ENCODE peak calls at places on chromosomes 13 and 19, in six cellular contexts. P is WTC11, K is K562, J is HCT116, V is H1, D is HepG2. M is an unnamed sample.

GRCh38 chr19:38634757-38635482 is 12.5 kb upstream of the ACTN4 start:
- DNase-seq in K (peak; percentile 74), V (no peak), P (peak; percentile 84), J (no peak), D (no peak), M (peak; percentile 32)

GRCh38 chr13:42354246-42355117 is 82.5 kb downstream of the AKAP11 start:
- DNase-seq in J (no peak), D (no peak), P (peak; percentile 15), V (no peak), K (no peak), M (peak; percentile 53)

GRCh38 chr13:27975579-27976361 is 6.7 kb upstream of the CDX2 start:
- DNase-seq in V (no peak), K (no peak), D (no peak), J (no peak), P (no peak), M (no peak)

GRCh38 chr13:49976314-49977258 is 20.3 kb upstream of the TRIM13 start:
- DNase-seq in K (peak; percentile 60), D (peak; percentile 65), P (peak; percentile 76), J (peak; percentile 47), V (no peak), M (peak; percentile 55)

GRCh38 chr13:91162180-91162579 is 185.3 kb upstream of the MIR17HG start:
- DNase-seq in J (no peak), K (no peak), P (peak; percentile 23), V (no peak), D (no peak), M (no peak)

GRCh38 chr13:48477191-48477855 is 55.6 kb downstream of the RCBTB2 start:
- DNase-seq in P (no peak), J (no peak), K (no peak), V (no peak), D (no peak), M (no peak)

GRCh38 chr19:41225238-41226052 is 6.4 kb downstream of the AXL start:
- DNase-seq in P (peak; percentile 63), J (peak; percentile 97), V (peak; percentile 47), K (peak; percentile 74), D (peak; percentile 91), M (no peak)

GRCh38 chr19:44574201-44574950 is 39.0 kb upstream of the IGSF23 start:
- DNase-seq in P (no peak), J (no peak), V (no peak), K (no peak), D (no peak), M (no peak)

GRCh38 chr19:51637362-51637978 is 7.3 kb upstream of the SIGLEC5 start:
- DNase-seq in P (no peak), J (no peak), K (peak; percentile 45), D (peak; percentile 33), V (no peak), M (no peak)

GRCh38 chr19:55172741-55173140 is 6.3 kb upstream of the DNAAF3 start:
- DNase-seq in P (no peak), D (no peak), V (no peak), J (no peak), K (no peak), M (no peak)
- TF ChIP-seq ATF3 in P (no peak), D (no peak), V (no peak), J (no peak), K (no peak), M (no peak)

GRCh38 chr13:65921933-65922332 is 1308.2 kb downstream of the PCDH9 start:
- DNase-seq in P (no peak), D (no peak), V (no peak), K (no peak), J (no peak), M (no peak)
- TF ChIP-seq ATF3 in P (no peak), D (no peak), V (no peak), K (no peak), J (no peak), M (no peak)

DNA sequence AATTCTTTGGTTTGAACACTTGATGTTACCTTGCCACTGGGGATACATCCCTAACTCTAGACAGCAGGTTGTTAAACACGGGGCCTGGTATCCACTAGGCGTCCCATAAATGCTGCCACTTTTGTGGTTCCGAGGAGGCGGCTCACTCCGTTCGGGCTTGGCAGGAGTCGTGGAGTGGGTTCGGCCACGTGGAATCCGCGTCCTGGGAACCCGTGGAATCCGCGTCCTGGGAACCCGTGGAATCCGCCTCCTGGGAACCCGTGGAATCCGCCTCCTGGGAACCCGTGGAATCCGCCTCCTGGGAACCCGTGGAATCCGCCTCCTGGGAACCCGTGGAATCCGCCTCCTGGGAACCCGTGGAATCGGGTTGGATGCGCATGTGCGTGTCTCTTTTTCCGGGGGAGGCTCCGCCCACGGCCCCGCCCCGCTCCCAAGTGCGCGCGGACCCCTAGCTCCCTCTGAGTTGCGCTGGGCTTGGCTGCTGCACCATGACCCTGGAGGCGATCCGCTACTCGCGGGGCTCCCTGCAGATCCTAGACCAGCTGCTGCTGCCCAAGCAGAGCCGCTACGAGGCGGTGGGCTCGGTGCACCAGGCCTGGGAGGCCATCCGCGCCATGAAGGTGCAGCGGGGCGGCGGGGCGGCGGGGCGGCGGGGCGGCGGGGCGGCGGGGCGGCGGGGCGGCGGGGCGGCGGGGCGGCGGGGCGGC is at the start of gene MRI1:
- DNase-seq in K (peak; percentile 91), P (peak; percentile 62), D (peak; percentile 39), V (no peak), J (no peak), M (no peak)
- TF ChIP-seq ATF3 in K (no peak), P (no peak), D (no peak), V (no peak), J (no peak), M (no peak)

GRCh38 chr19:35425682-35426081 is 22.4 kb upstream of the FFAR2 start:
- DNase-seq in D (no peak), K (no peak), V (no peak), P (no peak), J (no peak), M (no peak)

GRCh38 chr19:35419046-35419445 is 29.0 kb upstream of the FFAR2 start:
- DNase-seq in J (no peak), V (no peak), K (no peak), P (no peak), D (no peak), M (no peak)

GRCh38 chr19:35417278-35417677 is 30.8 kb upstream of the FFAR2 start:
- DNase-seq in J (no peak), K (no peak), V (no peak), D (no peak), P (no peak), M (no peak)

GRCh38 chr19:35417713-35418534 is 30.1 kb upstream of the FFAR2 start:
- DNase-seq in J (no peak), K (no peak), D (no peak), V (no peak), P (no peak), M (peak; percentile 88)

GRCh38 chr19:35421362-35421761 is 26.7 kb upstream of the FFAR2 start:
- DNase-seq in D (no peak), V (no peak), K (no peak), J (no peak), P (no peak), M (no peak)
- TF ChIP-seq ATF3 in D (no peak), V (no peak), K (no peak), J (no peak), P (no peak), M (no peak)

GRCh38 chr19:14410054-14410774 is 8.9 kb downstream of the DDX39A start:
- DNase-seq in K (no peak), V (no peak), P (no peak), D (no peak), J (no peak), M (no peak)
- TF ChIP-seq ATF3 in K (no peak), V (no peak), P (no peak), D (no peak), J (no peak), M (no peak)

GRCh38 chr13:31056650-31057275 is 104.9 kb downstream of the HSPH1 start:
- DNase-seq in J (no peak), V (no peak), K (no peak), D (no peak), P (no peak), M (no peak)
- TF ChIP-seq ATF3 in J (no peak), V (no peak), K (no peak), D (no peak), P (no peak), M (no peak)

GRCh38 chr19:2016041-2016807 is 710 bp upstream of the BTBD2 start:
- DNase-seq in V (no peak), K (peak; percentile 84), D (peak; percentile 63), P (peak; percentile 57), J (peak; percentile 73), M (peak; percentile 46)
- TF ChIP-seq ATF3 in V (no peak), K (no peak), D (no peak), P (no peak), J (no peak), M (no peak)